ENCODE peak calls at places on chromosomes 11 and 22, in seven cellular contexts. T, E, I, F, S, Y and U are unnamed samples.
A peak's percentile ranks its signal among the peaks of the same experiment; 100 is the strongest.

GRCh38 chr11:45919806-45920530 is 2.3 kb upstream of the PEX16 start:
- DNase-seq in T (no peak), E (no peak), I (no peak), F (peak; percentile 59), S (no peak), Y (peak; percentile 9), U (peak; percentile 41)

GRCh38 chr11:79419120-79419519 is 21.7 kb downstream of the TENM4 start:
- DNase-seq in T (peak; percentile 87), E (no peak), I (no peak), F (no peak), S (peak; percentile 85), Y (no peak), U (no peak)

GRCh38 chr22:35353318-35353717 is 27.6 kb upstream of the HMOX1 start:
- DNase-seq in T (no peak), E (no peak), I (no peak), F (peak; percentile 27), S (no peak), Y (no peak), U (no peak)

GRCh38 chr22:36865346-36865745 is 4.5 kb downstream of the NCF4 start:
- DNase-seq in T (peak; percentile 10), E (no peak), I (no peak), F (no peak), S (no peak), Y (no peak), U (no peak)

GRCh38 chr11:76240666-76241065 is 34.4 kb upstream of the WNT11 start:
- DNase-seq in T (no peak), E (no peak), I (no peak), F (no peak), S (no peak), Y (no peak), U (no peak)

GRCh38 chr11:44949160-44950035 is 1.3 kb downstream of the TP53I11 start:
- DNase-seq in T (peak; percentile 40), E (no peak), I (peak; percentile 39), F (no peak), S (peak; percentile 42), Y (no peak), U (peak; percentile 31)

GRCh38 chr11:10969387-10969786 is 111.5 kb upstream of the ZBED5 start:
- DNase-seq in T (no peak), E (no peak), I (no peak), F (no peak), S (no peak), Y (no peak), U (no peak)

GRCh38 chr11:104893876-104894275 is 4.4 kb downstream of the CASP12 start:
- DNase-seq in T (no peak), E (no peak), I (no peak), F (no peak), S (no peak), Y (no peak), U (no peak)

GRCh38 chr11:45985212-45985611 is 62.8 kb downstream of the LARGE2 start:
- DNase-seq in T (no peak), E (no peak), I (no peak), F (no peak), S (no peak), Y (no peak), U (no peak)

GRCh38 chr11:18361154-18361553 is 33.2 kb upstream of the LDHA start:
- DNase-seq in T (no peak), E (no peak), I (no peak), F (no peak), S (no peak), Y (no peak), U (no peak)

GRCh38 chr22:18066181-18066859 is 11.5 kb upstream of the PEX26 start:
- DNase-seq in T (no peak), E (no peak), I (no peak), F (no peak), S (no peak), Y (no peak), U (no peak)

GRCh38 chr11:46305295-46305694 is 27.8 kb downstream of the CREB3L1 start:
- DNase-seq in T (no peak), E (no peak), I (no peak), F (no peak), S (peak; percentile 35), Y (no peak), U (no peak)

GRCh38 chr11:46332568-46333128 is 14.6 kb upstream of the DGKZ start:
- DNase-seq in T (no peak), E (peak; percentile 36), I (no peak), F (no peak), S (no peak), Y (no peak), U (no peak)

DNA sequence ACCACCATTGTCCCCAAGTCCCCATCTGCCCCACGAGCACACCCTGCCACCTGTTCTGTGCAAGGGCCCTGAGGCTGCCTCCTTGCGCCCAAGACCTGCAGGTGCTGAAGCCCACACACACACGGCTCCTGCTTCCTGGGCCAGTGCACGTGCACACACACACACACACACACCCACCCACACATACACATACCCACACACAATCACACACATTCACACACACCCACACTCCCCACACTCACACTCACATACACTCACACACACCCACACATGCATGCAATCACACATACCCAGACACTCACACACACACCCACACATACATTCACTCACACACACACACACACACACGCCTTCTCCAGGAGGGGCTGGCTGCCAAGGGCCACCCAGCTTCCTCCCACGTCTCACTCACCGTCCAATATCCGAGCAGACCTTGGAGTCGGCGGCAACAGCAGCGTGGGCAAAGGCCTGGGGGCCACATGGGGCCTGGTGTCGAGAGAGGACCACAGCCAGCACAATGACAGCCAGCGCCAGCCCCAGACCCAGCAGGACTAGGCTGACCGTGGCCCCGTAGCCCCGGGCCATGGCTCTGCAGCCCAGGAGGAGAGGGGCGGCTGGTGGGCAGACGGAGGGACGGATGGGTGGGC is 616 bp downstream of the GGT5 start:
- DNase-seq in T (peak; percentile 61), E (no peak), I (no peak), F (no peak), S (peak; percentile 52), Y (peak; percentile 54), U (no peak)
- H3K4me1 ChIP-seq in T (peaks cover 26% of the 10 kb centered on the region), E (peaks cover 30% of the 10 kb centered on the region), I (peaks cover 19% of the 10 kb centered on the region), F (peaks cover 27% of the 10 kb centered on the region), S (peaks cover 39% of the 10 kb centered on the region), Y (peaks cover 21% of the 10 kb centered on the region), U (no peaks in the 10 kb centered on the region)

GRCh38 chr11:116176484-116177005 is 596.2 kb downstream of the BUD13 start:
- DNase-seq in T (no peak), E (no peak), I (no peak), F (no peak), S (no peak), Y (no peak), U (no peak)

GRCh38 chr11:116180806-116181600 is 591.8 kb downstream of the BUD13 start:
- DNase-seq in T (peak; percentile 25), E (no peak), I (no peak), F (no peak), S (no peak), Y (no peak), U (no peak)

GRCh38 chr11:116179346-116179850 is 593.4 kb downstream of the BUD13 start:
- DNase-seq in T (no peak), E (no peak), I (no peak), F (no peak), S (no peak), Y (no peak), U (no peak)

GRCh38 chr11:116175707-116176106 is 597.1 kb downstream of the BUD13 start:
- DNase-seq in T (no peak), E (no peak), I (no peak), F (no peak), S (no peak), Y (no peak), U (no peak)

GRCh38 chr11:116177521-116178220 is 595.1 kb downstream of the BUD13 start:
- DNase-seq in T (peak; percentile 8), E (no peak), I (no peak), F (no peak), S (no peak), Y (no peak), U (peak; percentile 41)
- H3K4me1 ChIP-seq in T (no peaks in the 10 kb centered on the region), E (no peaks in the 10 kb centered on the region), I (peaks cover 7% of the 10 kb centered on the region), F (peaks cover 4% of the 10 kb centered on the region), S (no peaks in the 10 kb centered on the region), Y (peaks cover 2% of the 10 kb centered on the region), U (peaks cover 5% of the 10 kb centered on the region)

GRCh38 chr11:1305558-1306056 is 3.8 kb downstream of the TOLLIP start:
- DNase-seq in T (no peak), E (no peak), I (no peak), F (no peak), S (no peak), Y (no peak), U (no peak)
- H3K4me1 ChIP-seq in T (peaks cover 6% of the 10 kb centered on the region), E (peaks cover 38% of the 10 kb centered on the region), I (peaks cover 56% of the 10 kb centered on the region), F (peaks cover 47% of the 10 kb centered on the region), S (peaks cover 5% of the 10 kb centered on the region), Y (peaks cover 29% of the 10 kb centered on the region), U (peaks cover 9% of the 10 kb centered on the region)

DNA sequence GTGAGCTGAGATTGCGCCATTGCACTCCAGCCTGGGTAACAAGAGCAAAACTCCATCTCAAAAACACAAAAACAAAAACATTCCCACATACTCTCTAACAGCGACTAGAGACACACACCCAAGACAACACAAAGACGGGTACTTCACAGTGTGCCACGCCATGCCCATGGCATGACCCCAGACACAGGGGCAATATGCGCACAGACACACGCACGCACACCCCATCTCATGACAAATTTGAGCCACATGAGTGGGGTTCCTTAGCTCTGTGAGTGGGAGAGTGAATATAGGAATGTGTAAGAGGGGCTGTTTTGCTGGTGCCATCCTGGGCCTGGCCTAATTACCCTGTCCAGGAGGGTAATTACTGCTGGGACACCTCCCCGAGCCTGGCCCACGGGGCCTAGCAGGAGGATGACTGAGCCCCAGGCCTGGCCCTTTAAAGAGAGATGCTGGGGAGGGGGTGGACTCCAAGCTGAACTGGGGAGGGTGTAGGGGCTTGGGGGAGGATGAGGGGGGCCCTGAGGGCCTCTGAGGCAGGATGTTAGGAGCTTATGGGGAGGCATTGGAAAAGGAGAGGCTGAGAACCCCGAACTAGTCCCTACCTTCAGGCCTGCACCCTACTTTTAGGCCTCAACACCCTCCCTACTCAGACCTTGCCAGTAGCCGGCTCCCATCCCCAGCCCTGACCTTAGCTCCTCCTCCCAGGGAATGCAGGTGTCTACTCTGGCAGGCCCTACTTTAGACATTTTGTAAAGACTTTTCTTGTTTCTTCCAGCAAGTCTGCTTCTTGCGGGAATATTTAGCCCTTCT is 1.5 kb downstream of the LTBP3 start:
- DNase-seq in T (no peak), E (no peak), I (no peak), F (no peak), S (no peak), Y (no peak), U (no peak)
- H3K4me1 ChIP-seq in T (peaks cover 45% of the 10 kb centered on the region), E (peaks cover 75% of the 10 kb centered on the region), I (peaks cover 17% of the 10 kb centered on the region), F (peaks cover 55% of the 10 kb centered on the region), S (peaks cover 43% of the 10 kb centered on the region), Y (peaks cover 32% of the 10 kb centered on the region), U (peaks cover 17% of the 10 kb centered on the region)

DNA sequence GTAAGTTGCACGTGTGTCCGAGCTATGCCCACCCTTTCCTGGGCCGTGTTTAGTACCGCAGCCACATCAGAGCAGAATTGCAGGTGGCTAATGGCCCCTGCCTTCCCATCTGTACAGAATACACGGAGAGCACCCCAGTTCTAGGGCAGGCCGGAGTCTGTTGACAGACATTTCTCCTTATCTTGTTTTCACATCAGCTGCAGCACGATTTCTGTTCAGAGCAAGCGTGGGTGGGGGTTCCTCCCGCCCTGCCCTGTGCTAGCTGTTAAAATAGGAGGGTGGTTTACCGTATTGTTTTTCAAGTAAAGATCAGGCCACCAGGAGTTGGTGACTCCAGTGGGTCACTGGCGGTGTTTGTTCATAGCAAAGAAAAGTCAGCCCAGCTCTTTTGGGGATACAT is 41.1 kb downstream of the UBASH3B start:
- DNase-seq in T (no peak), E (peak; percentile 60), I (no peak), F (no peak), S (no peak), Y (no peak), U (no peak)
- H3K4me1 ChIP-seq in T (peaks cover 5% of the 10 kb centered on the region), E (peaks cover 90% of the 10 kb centered on the region), I (peaks cover under 1% of the 10 kb centered on the region), F (peaks cover 5% of the 10 kb centered on the region), S (peaks cover 11% of the 10 kb centered on the region), Y (peaks cover 2% of the 10 kb centered on the region), U (peaks cover 6% of the 10 kb centered on the region)

GRCh38 chr11:118804094-118804493 is 13.1 kb upstream of the DDX6 start:
- DNase-seq in T (no peak), E (no peak), I (no peak), F (no peak), S (no peak), Y (no peak), U (no peak)
- H3K4me1 ChIP-seq in T (no peaks in the 10 kb centered on the region), E (peaks cover 13% of the 10 kb centered on the region), I (no peaks in the 10 kb centered on the region), F (no peaks in the 10 kb centered on the region), S (no peaks in the 10 kb centered on the region), Y (no peaks in the 10 kb centered on the region), U (no peaks in the 10 kb centered on the region)